ENCODE peak calls at places on chromosome 1, in seven cellular contexts. One of them, this sample, is unnamed.

GRCh38 chr1:72230746-72231145 is 51.6 kb downstream of the NEGR1 start:
- DNase-seq in activated T-helper 9 cell treated with anti-CD3 and anti-CD28 coated beads, Interleukin-2, amount 50 U/mL, for 16 hours: no peak
- DNase-seq in stimulated activated CD4-positive, alpha-beta T cell treated with anti-CD3 and anti-CD28 coated beads, TNF-alpha, amount 100 ng/mL, for 1 hour: no peak
- DNase-seq in T47D: no peak
- DNase-seq in left cardiac atrium: no peak
- DNase-seq in psoas muscle: no peak
- DNase-seq in body of pancreas: no peak
- DNase-seq in this sample: no peak

GRCh38 chr1:2645143-2645542 is 12.3 kb upstream of the MMEL1 start:
- DNase-seq in left cardiac atrium: peak
- DNase-seq in T47D: no peak
- DNase-seq in activated T-helper 9 cell treated with anti-CD3 and anti-CD28 coated beads, Interleukin-2, amount 50 U/mL, for 16 hours: no peak
- DNase-seq in psoas muscle: peak
- DNase-seq in body of pancreas: no peak
- DNase-seq in stimulated activated CD4-positive, alpha-beta T cell treated with anti-CD3 and anti-CD28 coated beads, TNF-alpha, amount 100 ng/mL, for 1 hour: no peak
- DNase-seq in this sample: no peak

GRCh38 chr1:61687901-61688300 is 37.0 kb downstream of the TM2D1 start:
- DNase-seq in T47D: no peak
- DNase-seq in stimulated activated CD4-positive, alpha-beta T cell treated with anti-CD3 and anti-CD28 coated beads, TNF-alpha, amount 100 ng/mL, for 1 hour: no peak
- DNase-seq in body of pancreas: no peak
- DNase-seq in psoas muscle: no peak
- DNase-seq in activated T-helper 9 cell treated with anti-CD3 and anti-CD28 coated beads, Interleukin-2, amount 50 U/mL, for 16 hours: no peak
- DNase-seq in left cardiac atrium: no peak
- DNase-seq in this sample: no peak

GRCh38 chr1:92882817-92883216 is 51.0 kb downstream of the RPL5 start:
- DNase-seq in T47D: peak
- DNase-seq in activated T-helper 9 cell treated with anti-CD3 and anti-CD28 coated beads, Interleukin-2, amount 50 U/mL, for 16 hours: no peak
- DNase-seq in psoas muscle: no peak
- DNase-seq in body of pancreas: no peak
- DNase-seq in stimulated activated CD4-positive, alpha-beta T cell treated with anti-CD3 and anti-CD28 coated beads, TNF-alpha, amount 100 ng/mL, for 1 hour: peak
- DNase-seq in left cardiac atrium: no peak
- DNase-seq in this sample: no peak

GRCh38 chr1:23533288-23534130 is 2.5 kb upstream of the E2F2 start:
- DNase-seq in psoas muscle: no peak
- DNase-seq in T47D: peak
- DNase-seq in body of pancreas: no peak
- DNase-seq in activated T-helper 9 cell treated with anti-CD3 and anti-CD28 coated beads, Interleukin-2, amount 50 U/mL, for 16 hours: no peak
- DNase-seq in left cardiac atrium: no peak
- DNase-seq in stimulated activated CD4-positive, alpha-beta T cell treated with anti-CD3 and anti-CD28 coated beads, TNF-alpha, amount 100 ng/mL, for 1 hour: no peak
- DNase-seq in this sample: no peak

GRCh38 chr1:89047734-89048133 is 17.3 kb downstream of the GBP1 start:
- DNase-seq in left cardiac atrium: no peak
- DNase-seq in T47D: no peak
- DNase-seq in stimulated activated CD4-positive, alpha-beta T cell treated with anti-CD3 and anti-CD28 coated beads, TNF-alpha, amount 100 ng/mL, for 1 hour: no peak
- DNase-seq in body of pancreas: no peak
- DNase-seq in activated T-helper 9 cell treated with anti-CD3 and anti-CD28 coated beads, Interleukin-2, amount 50 U/mL, for 16 hours: no peak
- DNase-seq in psoas muscle: no peak
- DNase-seq in this sample: no peak

GRCh38 chr1:107678993-107679392 is 286.0 kb downstream of the VAV3 start:
- DNase-seq in activated T-helper 9 cell treated with anti-CD3 and anti-CD28 coated beads, Interleukin-2, amount 50 U/mL, for 16 hours: no peak
- DNase-seq in stimulated activated CD4-positive, alpha-beta T cell treated with anti-CD3 and anti-CD28 coated beads, TNF-alpha, amount 100 ng/mL, for 1 hour: no peak
- DNase-seq in left cardiac atrium: no peak
- DNase-seq in psoas muscle: no peak
- DNase-seq in T47D: no peak
- DNase-seq in body of pancreas: no peak
- DNase-seq in this sample: no peak

GRCh38 chr1:3577300-3577699 is 34.0 kb downstream of the MEGF6 start:
- DNase-seq in activated T-helper 9 cell treated with anti-CD3 and anti-CD28 coated beads, Interleukin-2, amount 50 U/mL, for 16 hours: no peak
- DNase-seq in T47D: no peak
- DNase-seq in body of pancreas: no peak
- DNase-seq in psoas muscle: no peak
- DNase-seq in stimulated activated CD4-positive, alpha-beta T cell treated with anti-CD3 and anti-CD28 coated beads, TNF-alpha, amount 100 ng/mL, for 1 hour: no peak
- DNase-seq in left cardiac atrium: no peak
- DNase-seq in this sample: no peak

GRCh38 chr1:101080859-101081258 is 55.3 kb upstream of the DPH5 start:
- DNase-seq in T47D: no peak
- DNase-seq in stimulated activated CD4-positive, alpha-beta T cell treated with anti-CD3 and anti-CD28 coated beads, TNF-alpha, amount 100 ng/mL, for 1 hour: no peak
- DNase-seq in left cardiac atrium: no peak
- DNase-seq in body of pancreas: no peak
- DNase-seq in activated T-helper 9 cell treated with anti-CD3 and anti-CD28 coated beads, Interleukin-2, amount 50 U/mL, for 16 hours: no peak
- DNase-seq in psoas muscle: no peak
- DNase-seq in this sample: no peak

GRCh38 chr1:243595527-243596206 is 254.4 kb downstream of the AKT3 start:
- DNase-seq in activated T-helper 9 cell treated with anti-CD3 and anti-CD28 coated beads, Interleukin-2, amount 50 U/mL, for 16 hours: no peak
- DNase-seq in left cardiac atrium: no peak
- DNase-seq in stimulated activated CD4-positive, alpha-beta T cell treated with anti-CD3 and anti-CD28 coated beads, TNF-alpha, amount 100 ng/mL, for 1 hour: no peak
- DNase-seq in T47D: no peak
- DNase-seq in psoas muscle: no peak
- DNase-seq in body of pancreas: no peak
- DNase-seq in this sample: no peak